ENCODE peak calls at places on chromosomes 5 and 9, in four cellular contexts. I is transverse colon, U is kidney, Y is left ventricle myocardium inferior. T is an unnamed sample. For H3K4me1, the result is how much of the 10 kb centered on the place peaks cover.

GRCh38 chr5:140023611-140024191 is 19.4 kb downstream of the NRG2 start:
- DNase-seq in Y (no peak), U (no peak), I (no peak), T (no peak)

GRCh38 chr9:84711936-84712335 is 42.4 kb downstream of the NTRK2 start:
- DNase-seq in U (peak), I (peak), Y (no peak), T (no peak)

GRCh38 chr9:108356806-108357205 is 499.0 kb downstream of the ACTL7B start:
- DNase-seq in Y (no peak), U (no peak), I (no peak), T (no peak)

GRCh38 chr5:166330061-166330460 is 1961.4 kb upstream of the WWC1 start:
- DNase-seq in Y (no peak), I (no peak), U (no peak), T (no peak)

GRCh38 chr9:97982719-97983523 is at the start of gene ANP32B:
- DNase-seq in U (peak), I (peak), Y (peak), T (peak)

GRCh38 chr5:148848378-148849031 is 22.1 kb downstream of the ADRB2 start:
- DNase-seq in Y (no peak), U (no peak), I (no peak), T (no peak)

GRCh38 chr5:112183103-112183634 is 235.9 kb downstream of the EPB41L4A start:
- DNase-seq in Y (no peak), I (no peak), U (no peak), T (no peak)

GRCh38 chr5:603081-603998 is 8.8 kb upstream of the CEP72 start:
- DNase-seq in U (no peak), I (no peak), Y (no peak), T (no peak)

GRCh38 chr9:34547960-34548603 is 25.3 kb upstream of the ENHO start:
- DNase-seq in Y (peak), I (peak), U (peak), T (no peak)

GRCh38 chr9:85700330-85700729 is 41.4 kb downstream of the AGTPBP1 start:
- DNase-seq in U (no peak), Y (no peak), I (no peak), T (no peak)

GRCh38 chr5:53378590-53379247 is 101.7 kb upstream of the FST start:
- DNase-seq in Y (no peak), I (no peak), U (no peak), T (no peak)

GRCh38 chr9:13427587-13427986 is 148.1 kb upstream of the MPDZ start:
- DNase-seq in I (no peak), U (no peak), Y (no peak), T (peak)

GRCh38 chr5:81755320-81755719 is 4.4 kb upstream of the SSBP2 start:
- DNase-seq in U (no peak), I (peak), Y (peak), T (peak)

GRCh38 chr5:76807296-76807695 is 11.5 kb upstream of the F2RL1 start:
- DNase-seq in U (no peak), Y (no peak), I (no peak), T (no peak)

GRCh38 chr9:85942913-85943729 is 2.2 kb downstream of the NAA35 start:
- DNase-seq in Y (no peak), I (no peak), U (no peak), T (no peak)

GRCh38 chr5:136636001-136636400 is 270.7 kb upstream of the TRPC7 start:
- DNase-seq in I (no peak), U (no peak), Y (no peak), T (no peak)

GRCh38 chr5:43854697-43855292 is 251.8 kb downstream of the NNT start:
- DNase-seq in I (no peak), Y (no peak), U (no peak), T (no peak)

GRCh38 chr9:15182003-15182695 is 124.9 kb downstream of the TTC39B start:
- DNase-seq in U (no peak), Y (no peak), I (no peak), T (no peak)

GRCh38 chr9:120412425-120412951 is 167.5 kb downstream of the CDK5RAP2 start:
- DNase-seq in U (no peak), Y (no peak), I (no peak), T (no peak)

GRCh38 chr5:165457854-165458481 is 1952.5 kb downstream of the MAT2B start:
- DNase-seq in U (no peak), Y (no peak), I (no peak), T (peak)

GRCh38 chr9:87112656-87113055 is 165.3 kb upstream of the GAS1 start:
- DNase-seq in Y (no peak), I (no peak), U (no peak), T (no peak)

GRCh38 chr5:76014005-76014404 is 69.2 kb upstream of the SV2C start:
- DNase-seq in Y (no peak), U (no peak), I (no peak), T (no peak)

GRCh38 chr5:53256746-53257145 is 147.2 kb upstream of the MOCS2 start:
- DNase-seq in Y (no peak), I (no peak), U (no peak), T (no peak)

GRCh38 chr5:120449501-120449900 is 14.6 kb upstream of the PRR16 start:
- DNase-seq in U (no peak), Y (no peak), I (no peak), T (no peak)

GRCh38 chr5:58984009-58984525 is 401.2 kb downstream of the RAB3C start:
- DNase-seq in Y (no peak), U (no peak), I (no peak), T (no peak)

GRCh38 chr5:106321242-106321641 is 1349.5 kb downstream of the EFNA5 start:
- DNase-seq in U (no peak), I (no peak), Y (no peak), T (no peak)

GRCh38 chr9:5760338-5760737 is 72.6 kb downstream of the ERMP1 start:
- DNase-seq in I (no peak), Y (no peak), U (no peak), T (no peak)

GRCh38 chr5:527646-528591 is 3.7 kb upstream of the SLC9A3 start:
- DNase-seq in Y (no peak), I (no peak), U (peak), T (no peak)

GRCh38 chr9:34185778-34186551 is 7.1 kb downstream of the UBAP1 start:
- DNase-seq in Y (no peak), I (no peak), U (no peak), T (peak)

GRCh38 chr5:75384218-75384617 is 47.2 kb downstream of the HMGCR start:
- DNase-seq in U (no peak), I (no peak), Y (no peak), T (no peak)

GRCh38 chr9:123220127-123220526 is 48.3 kb downstream of the STRBP start:
- DNase-seq in U (no peak), I (no peak), Y (no peak), T (no peak)

GRCh38 chr5:154868702-154869101 is 10.3 kb downstream of the CNOT8 start:
- DNase-seq in I (no peak), U (no peak), Y (no peak), T (no peak)

DNA sequence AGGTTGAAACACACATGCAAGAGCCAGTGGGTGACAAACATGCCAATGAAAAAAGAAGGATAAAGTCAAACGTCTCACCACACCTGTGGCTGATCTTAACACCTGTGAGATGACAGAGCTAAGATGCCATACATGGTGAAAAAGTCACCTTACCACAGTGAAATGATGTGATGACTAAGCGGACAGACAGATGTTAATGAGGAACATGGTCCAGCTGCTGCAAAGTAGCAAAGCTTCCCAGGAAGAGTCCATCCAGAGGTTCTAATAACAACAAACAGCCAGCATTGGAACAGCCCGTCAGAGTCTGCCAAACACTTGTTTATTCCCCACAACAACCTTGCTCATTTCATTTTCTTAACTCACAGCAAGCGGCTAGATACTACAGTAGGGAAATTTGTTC is 1.9 kb downstream of the KIAA1191 start:
- DNase-seq in I (no peak), Y (no peak), U (no peak), T (no peak)
- H3K4me3 ChIP-seq in I (no peak), Y (peak), U (peak), T (no peak)

DNA sequence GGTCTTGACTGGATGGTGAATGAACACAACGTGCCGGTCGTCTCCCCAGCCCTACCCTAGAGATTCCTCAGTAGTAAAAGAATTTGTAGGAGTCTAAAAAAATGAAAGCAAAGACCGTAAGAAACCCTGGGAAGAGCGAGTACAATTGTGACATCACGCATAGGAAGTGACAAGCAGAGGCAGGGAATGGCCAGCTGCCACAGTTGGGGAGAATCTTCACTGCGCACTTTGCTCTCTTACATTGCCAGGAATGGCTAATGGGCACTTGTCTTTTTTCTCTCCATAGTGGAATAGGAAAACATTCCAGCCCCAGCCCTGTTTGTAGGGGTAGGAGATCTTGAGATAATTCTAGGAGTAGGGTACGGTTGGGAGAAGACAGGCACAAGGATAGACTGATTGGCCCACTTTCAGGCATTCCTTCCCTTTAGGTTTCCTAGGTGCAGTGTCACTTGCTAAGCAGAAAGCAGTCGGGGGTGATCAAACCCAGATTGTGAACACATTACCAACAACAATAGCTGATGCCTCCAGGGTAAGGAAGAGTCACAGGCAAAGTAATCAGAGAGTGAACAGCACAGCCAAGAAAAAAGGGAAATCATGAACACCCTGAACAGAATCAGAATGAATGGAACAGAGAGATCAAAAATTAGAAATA is 302.7 kb downstream of the MAN2A1 start:
- DNase-seq in I (no peak), U (no peak), Y (no peak), T (no peak)
- H3K4me1 ChIP-seq in I (under half), U (under half), Y (under half), T (under half)

DNA sequence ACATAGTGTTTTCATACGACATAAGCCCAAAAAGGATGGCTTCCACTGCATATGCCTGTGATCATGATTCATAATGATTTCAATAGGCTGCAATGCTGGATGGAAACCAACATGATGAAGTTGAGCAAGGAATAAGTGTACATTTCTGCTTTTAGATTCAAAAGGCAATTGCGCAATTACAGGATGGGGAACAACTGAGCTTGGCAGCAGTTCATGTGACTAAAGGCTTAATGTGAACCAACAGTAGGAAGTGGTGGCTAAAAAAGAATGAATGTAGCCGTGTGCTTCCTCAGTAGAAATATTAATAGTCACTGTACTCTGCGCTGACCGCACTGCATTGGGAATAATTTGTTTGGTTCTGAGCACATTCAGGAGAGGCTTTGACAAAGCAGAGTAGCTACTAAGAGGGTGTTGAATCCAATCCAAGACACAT is 51.2 kb downstream of the SLC1A3 start:
- DNase-seq in U (no peak), Y (peak), I (no peak), T (no peak)
- TF ChIP-seq CTCF in U (no peak), Y (no peak), I (no peak), T (no peak)

GRCh38 chr5:151222769-151223446 is 984 bp downstream of the CCDC69 start:
- DNase-seq in Y (peak), I (peak), U (no peak), T (peak)

GRCh38 chr5:151223447-151224264 is at the start of gene CCDC69:
- DNase-seq in I (peak), Y (peak), U (peak), T (peak)

GRCh38 chr5:151222054-151222768 is 1.7 kb downstream of the CCDC69 start:
- DNase-seq in U (no peak), I (no peak), Y (no peak), T (no peak)

GRCh38 chr5:151219789-151220188 is 4.1 kb downstream of the CCDC69 start:
- DNase-seq in I (no peak), U (no peak), Y (no peak), T (no peak)

DNA sequence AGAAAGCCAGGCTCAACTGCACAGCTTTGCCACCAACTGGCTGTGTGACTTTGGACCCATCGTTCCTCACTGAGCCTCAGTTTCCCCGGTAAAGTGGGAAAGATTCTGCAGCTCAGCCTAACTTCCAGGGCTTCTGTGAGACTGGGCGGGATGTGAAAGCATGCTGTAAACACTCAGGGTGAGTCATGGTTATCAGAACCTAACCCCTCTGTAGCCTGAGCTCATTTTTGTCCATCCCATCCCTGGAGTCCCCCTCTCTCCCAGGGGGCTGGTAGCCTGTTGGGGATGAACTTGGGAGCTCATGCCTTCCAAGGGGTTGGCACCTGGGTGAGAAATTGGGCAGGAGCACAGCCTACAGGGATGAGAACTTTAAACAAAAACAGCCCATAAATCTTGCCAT is 2.3 kb downstream of the CCDC69 start:
- DNase-seq in U (no peak), Y (no peak), I (no peak), T (no peak)
- H3K4me3 ChIP-seq in U (no peak), Y (peak), I (no peak), T (no peak)

GRCh38 chr9:134396258-134396742 is 70.0 kb downstream of the RXRA start:
- DNase-seq in Y (no peak), U (no peak), I (peak), T (no peak)
- H3K4me1 ChIP-seq in Y (half or more), U (half or more), I (under half), T (under half)